ENCODE peak calls at places on chromosomes 11 and 22, in five cellular contexts. One of them, this sample, is unnamed.

GRCh38 chr11:22491826-22492225 is 133.8 kb downstream of the FANCF start:
- DNase-seq in hepatocyte: no peak
- DNase-seq in GM23248: peak
- DNase-seq in PC-3: no peak
- DNase-seq in OCI-LY7: no peak
- DNase-seq in this sample: peak

GRCh38 chr11:102806296-102806695 is 8.3 kb upstream of the MMP1 start:
- DNase-seq in hepatocyte: no peak
- DNase-seq in GM23248: peak
- DNase-seq in PC-3: no peak
- DNase-seq in OCI-LY7: no peak
- DNase-seq in this sample: peak

GRCh38 chr11:76664578-76665061 is 5.9 kb downstream of the LRRC32 start:
- DNase-seq in hepatocyte: no peak
- DNase-seq in GM23248: no peak
- DNase-seq in PC-3: no peak
- DNase-seq in OCI-LY7: peak
- DNase-seq in this sample: no peak

GRCh38 chr11:396948-397548 is 3.0 kb downstream of the PKP3 start:
- DNase-seq in hepatocyte: no peak
- DNase-seq in GM23248: peak
- DNase-seq in PC-3: no peak
- DNase-seq in OCI-LY7: no peak
- DNase-seq in this sample: no peak

GRCh38 chr11:65964906-65965305 is 3.4 kb downstream of the SART1 start:
- DNase-seq in hepatocyte: no peak
- DNase-seq in GM23248: no peak
- DNase-seq in PC-3: no peak
- DNase-seq in OCI-LY7: no peak
- DNase-seq in this sample: no peak

GRCh38 chr11:86592047-86592564 is 80.3 kb downstream of the ME3 start:
- DNase-seq in hepatocyte: no peak
- DNase-seq in GM23248: peak
- DNase-seq in PC-3: peak
- DNase-seq in OCI-LY7: no peak
- DNase-seq in this sample: no peak

GRCh38 chr11:88739524-88739923 is 326.3 kb downstream of the GRM5 start:
- DNase-seq in hepatocyte: no peak
- DNase-seq in GM23248: no peak
- DNase-seq in PC-3: no peak
- DNase-seq in OCI-LY7: peak
- DNase-seq in this sample: no peak

GRCh38 chr11:35148163-35148562 is 9.2 kb downstream of the CD44 start:
- DNase-seq in hepatocyte: no peak
- DNase-seq in GM23248: peak
- DNase-seq in PC-3: no peak
- DNase-seq in OCI-LY7: no peak
- DNase-seq in this sample: peak

GRCh38 chr22:47195676-47196492 is 433.4 kb downstream of the TBC1D22A start:
- DNase-seq in hepatocyte: no peak
- DNase-seq in GM23248: no peak
- DNase-seq in PC-3: peak
- DNase-seq in OCI-LY7: no peak
- DNase-seq in this sample: no peak

GRCh38 chr11:111429066-111429506 is 50.0 kb upstream of the POU2AF1 start:
- DNase-seq in hepatocyte: peak
- DNase-seq in GM23248: peak
- DNase-seq in PC-3: peak
- DNase-seq in OCI-LY7: peak
- DNase-seq in this sample: peak

GRCh38 chr22:36937319-36938027 is 24.0 kb downstream of the CSF2RB start:
- DNase-seq in hepatocyte: no peak
- DNase-seq in GM23248: no peak
- DNase-seq in PC-3: no peak
- DNase-seq in OCI-LY7: no peak
- DNase-seq in this sample: no peak

GRCh38 chr22:21989049-21989448 is 6.5 kb upstream of the TOP3B start:
- DNase-seq in hepatocyte: no peak
- DNase-seq in GM23248: no peak
- DNase-seq in PC-3: no peak
- DNase-seq in OCI-LY7: no peak
- DNase-seq in this sample: no peak

GRCh38 chr22:32473388-32473952 is 1.1 kb upstream of the FBXO7 start:
- DNase-seq in hepatocyte: peak
- DNase-seq in GM23248: peak
- DNase-seq in PC-3: peak
- DNase-seq in OCI-LY7: peak
- DNase-seq in this sample: peak

GRCh38 chr11:46210133-46210636 is 67.3 kb upstream of the CREB3L1 start:
- DNase-seq in hepatocyte: no peak
- DNase-seq in GM23248: peak
- DNase-seq in PC-3: peak
- DNase-seq in OCI-LY7: no peak
- DNase-seq in this sample: no peak

GRCh38 chr11:3129591-3130268 is 35.4 kb downstream of the OSBPL5 start:
- DNase-seq in hepatocyte: no peak
- DNase-seq in GM23248: no peak
- DNase-seq in PC-3: no peak
- DNase-seq in OCI-LY7: no peak
- DNase-seq in this sample: no peak

GRCh38 chr11:104694259-104695070 is 203.8 kb downstream of the CASP12 start:
- DNase-seq in hepatocyte: peak
- DNase-seq in GM23248: peak
- DNase-seq in PC-3: no peak
- DNase-seq in OCI-LY7: no peak
- DNase-seq in this sample: no peak

GRCh38 chr11:40316171-40316570 is 1143.3 kb downstream of the LRRC4C start:
- DNase-seq in hepatocyte: no peak
- DNase-seq in GM23248: no peak
- DNase-seq in PC-3: no peak
- DNase-seq in OCI-LY7: no peak
- DNase-seq in this sample: no peak

GRCh38 chr11:120180571-120181445 is 30.0 kb upstream of the OAF start:
- DNase-seq in hepatocyte: peak
- DNase-seq in GM23248: peak
- DNase-seq in PC-3: peak
- DNase-seq in OCI-LY7: no peak
- DNase-seq in this sample: peak

GRCh38 chr11:32060063-32060462 is 30.8 kb upstream of the RCN1 start:
- DNase-seq in hepatocyte: no peak
- DNase-seq in GM23248: no peak
- DNase-seq in PC-3: no peak
- DNase-seq in OCI-LY7: no peak
- DNase-seq in this sample: no peak

GRCh38 chr11:3014314-3014938 is 22.3 kb upstream of the NAP1L4 start:
- DNase-seq in hepatocyte: no peak
- DNase-seq in GM23248: no peak
- DNase-seq in PC-3: no peak
- DNase-seq in OCI-LY7: no peak
- DNase-seq in this sample: no peak

GRCh38 chr11:45025716-45026492 is 75.2 kb upstream of the TP53I11 start:
- DNase-seq in hepatocyte: no peak
- DNase-seq in GM23248: no peak
- DNase-seq in PC-3: no peak
- DNase-seq in OCI-LY7: peak
- DNase-seq in this sample: peak

GRCh38 chr22:30351226-30351625 is 5.5 kb downstream of the SF3A1 start:
- DNase-seq in hepatocyte: no peak
- DNase-seq in GM23248: no peak
- DNase-seq in PC-3: no peak
- DNase-seq in OCI-LY7: no peak
- DNase-seq in this sample: no peak

GRCh38 chr11:64697663-64698375 is 25.2 kb downstream of the NRXN2 start:
- DNase-seq in hepatocyte: no peak
- DNase-seq in GM23248: no peak
- DNase-seq in PC-3: no peak
- DNase-seq in OCI-LY7: no peak
- DNase-seq in this sample: no peak

GRCh38 chr11:111977141-111978027 is 40.2 kb downstream of the DIXDC1 start:
- DNase-seq in hepatocyte: peak
- DNase-seq in GM23248: peak
- DNase-seq in PC-3: peak
- DNase-seq in OCI-LY7: no peak
- DNase-seq in this sample: peak

GRCh38 chr11:1637628-1638027 is 8.1 kb downstream of the KRTAP5-5 start:
- DNase-seq in hepatocyte: no peak
- DNase-seq in GM23248: no peak
- DNase-seq in PC-3: no peak
- DNase-seq in OCI-LY7: no peak
- DNase-seq in this sample: no peak

DNA sequence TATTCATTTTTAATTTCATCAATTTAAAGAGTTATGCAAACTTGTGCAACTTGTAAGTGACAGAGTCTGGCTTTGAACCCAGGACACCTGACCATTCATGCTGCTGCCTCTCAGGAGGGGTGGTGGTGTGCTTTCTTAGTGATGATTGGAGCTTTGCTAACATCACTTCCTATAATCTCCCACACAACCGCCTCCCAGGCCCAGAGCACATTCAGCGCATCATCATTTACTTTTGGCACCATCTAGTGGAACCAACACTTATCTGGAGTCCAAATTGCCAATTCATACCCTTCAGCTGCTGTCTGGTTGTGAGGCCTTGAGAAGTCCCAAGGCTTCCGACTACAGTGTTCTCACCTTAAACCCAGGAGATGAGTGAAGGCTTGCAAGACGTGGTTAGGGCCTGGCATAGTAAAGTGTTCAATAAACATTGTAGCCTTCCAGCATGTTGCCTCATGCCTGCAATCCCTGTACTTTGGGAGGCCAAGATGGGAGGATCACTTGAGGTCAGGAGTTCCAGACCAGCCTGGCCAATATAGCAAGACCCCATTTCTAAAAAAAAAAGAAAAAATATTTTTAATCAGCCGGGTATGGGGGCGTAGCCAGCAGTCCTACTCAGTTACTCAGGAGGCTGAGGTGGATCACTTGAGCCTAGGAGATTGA is 1.1 kb upstream of the TTLL1 start:
- DNase-seq in hepatocyte: peak
- DNase-seq in GM23248: peak
- DNase-seq in PC-3: peak
- DNase-seq in OCI-LY7: peak
- DNase-seq in this sample: no peak
- TF ChIP-seq EZH2phosphoT487 in hepatocyte: no peak
- TF ChIP-seq EZH2phosphoT487 in GM23248: no peak
- TF ChIP-seq EZH2phosphoT487 in PC-3: no peak
- TF ChIP-seq EZH2phosphoT487 in OCI-LY7: no peak
- TF ChIP-seq EZH2phosphoT487 in this sample: no peak

GRCh38 chr11:58905716-58906547 is 33.4 kb upstream of the GLYATL1 start:
- DNase-seq in hepatocyte: peak
- DNase-seq in GM23248: peak
- DNase-seq in PC-3: peak
- DNase-seq in OCI-LY7: no peak
- DNase-seq in this sample: peak
- TF ChIP-seq EZH2phosphoT487 in hepatocyte: no peak
- TF ChIP-seq EZH2phosphoT487 in GM23248: no peak
- TF ChIP-seq EZH2phosphoT487 in PC-3: no peak
- TF ChIP-seq EZH2phosphoT487 in OCI-LY7: no peak
- TF ChIP-seq EZH2phosphoT487 in this sample: no peak

GRCh38 chr11:114132944-114133394 is 73.5 kb downstream of the ZBTB16 start:
- DNase-seq in hepatocyte: no peak
- DNase-seq in GM23248: peak
- DNase-seq in PC-3: peak
- DNase-seq in OCI-LY7: no peak
- DNase-seq in this sample: no peak

GRCh38 chr11:114137054-114137453 is 77.5 kb downstream of the ZBTB16 start:
- DNase-seq in hepatocyte: no peak
- DNase-seq in GM23248: no peak
- DNase-seq in PC-3: no peak
- DNase-seq in OCI-LY7: no peak
- DNase-seq in this sample: no peak

GRCh38 chr11:114135737-114136151 is 76.2 kb downstream of the ZBTB16 start:
- DNase-seq in hepatocyte: no peak
- DNase-seq in GM23248: peak
- DNase-seq in PC-3: no peak
- DNase-seq in OCI-LY7: no peak
- DNase-seq in this sample: peak

GRCh38 chr11:114133548-114134329 is 74.2 kb downstream of the ZBTB16 start:
- DNase-seq in hepatocyte: no peak
- DNase-seq in GM23248: peak
- DNase-seq in PC-3: no peak
- DNase-seq in OCI-LY7: no peak
- DNase-seq in this sample: no peak

DNA sequence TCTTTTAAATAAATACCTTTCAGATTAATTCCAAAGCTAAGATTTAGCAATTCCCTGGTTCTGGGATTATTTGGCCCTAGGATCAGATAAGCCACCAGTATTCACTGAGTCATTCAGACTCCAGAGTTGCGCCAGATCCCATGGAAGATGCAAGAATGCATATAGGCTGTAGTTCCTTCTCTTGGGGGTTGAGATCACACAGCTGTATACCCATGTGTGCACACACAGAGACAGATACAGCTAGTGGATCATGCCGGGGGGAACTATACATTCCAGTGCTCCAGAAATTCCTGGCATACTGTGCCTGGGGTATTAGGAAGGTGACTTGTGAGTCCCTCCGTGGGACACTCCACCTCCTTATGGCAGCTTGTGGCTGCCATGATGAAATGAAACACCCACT is 75.4 kb downstream of the ZBTB16 start:
- DNase-seq in hepatocyte: peak
- DNase-seq in GM23248: peak
- DNase-seq in PC-3: peak
- DNase-seq in OCI-LY7: no peak
- DNase-seq in this sample: no peak
- TF ChIP-seq EZH2phosphoT487 in hepatocyte: no peak
- TF ChIP-seq EZH2phosphoT487 in GM23248: no peak
- TF ChIP-seq EZH2phosphoT487 in PC-3: no peak
- TF ChIP-seq EZH2phosphoT487 in OCI-LY7: no peak
- TF ChIP-seq EZH2phosphoT487 in this sample: no peak

GRCh38 chr11:118790357-118791014 is 478 bp downstream of the DDX6 start:
- DNase-seq in hepatocyte: peak
- DNase-seq in GM23248: peak
- DNase-seq in PC-3: peak
- DNase-seq in OCI-LY7: peak
- DNase-seq in this sample: peak
- TF ChIP-seq EZH2phosphoT487 in hepatocyte: no peak
- TF ChIP-seq EZH2phosphoT487 in GM23248: no peak
- TF ChIP-seq EZH2phosphoT487 in PC-3: no peak
- TF ChIP-seq EZH2phosphoT487 in OCI-LY7: no peak
- TF ChIP-seq EZH2phosphoT487 in this sample: no peak

DNA sequence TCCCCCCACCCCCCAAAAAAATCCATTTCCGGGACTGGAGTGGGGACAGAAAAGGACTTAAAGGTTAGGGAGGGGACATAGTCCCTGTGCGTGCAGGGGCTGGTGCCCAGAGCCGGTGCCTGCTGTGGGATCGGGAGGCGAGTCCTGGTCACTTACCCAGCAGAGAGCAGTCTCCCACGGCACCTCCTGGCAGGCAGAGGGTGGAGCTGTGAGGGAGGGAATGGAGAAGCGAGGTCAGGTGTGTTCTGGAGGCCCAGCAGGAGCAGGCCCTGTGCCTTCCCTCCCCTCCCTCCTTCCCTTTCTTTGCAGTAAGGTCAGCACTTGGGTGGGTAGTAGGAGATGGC is 28.4 kb downstream of the SHANK3 start:
- DNase-seq in hepatocyte: no peak
- DNase-seq in GM23248: no peak
- DNase-seq in PC-3: no peak
- DNase-seq in OCI-LY7: no peak
- DNase-seq in this sample: no peak
- TF ChIP-seq EZH2phosphoT487 in hepatocyte: no peak
- TF ChIP-seq EZH2phosphoT487 in GM23248: no peak
- TF ChIP-seq EZH2phosphoT487 in PC-3: no peak
- TF ChIP-seq EZH2phosphoT487 in OCI-LY7: no peak
- TF ChIP-seq EZH2phosphoT487 in this sample: no peak